ENCODE peak calls at places on chromosomes 4 and X, in four cellular contexts. C is sigmoid colon, X is suprapubic skin, O is esophagus squamous epithelium. P is an unnamed sample. For H3K36me3, the result is how much of the 10 kb centered on the place peaks cover.

GRCh38 chrX:119871245-119871598 is 311 bp downstream of the RNF113A start:
- DNase-seq in C (no peak), X (no peak), O (no peak), P (no peak)

GRCh38 chrX:55011294-55011693 is 11.1 kb downstream of the APEX2 start:
- DNase-seq in C (no peak), X (no peak), O (no peak), P (no peak)

GRCh38 chr4:71729856-71730255 is 54.0 kb downstream of the GC start:
- DNase-seq in C (no peak), X (no peak), O (no peak), P (no peak)

GRCh38 chr4:106522839-106523238 is 154.3 kb upstream of the GIMD1 start:
- DNase-seq in C (no peak), X (no peak), O (no peak), P (no peak)

GRCh38 chr4:111602848-111603247 is 542.4 kb upstream of the FAM241A start:
- DNase-seq in C (no peak), X (no peak), O (no peak), P (no peak)

GRCh38 chr4:142752331-142752830 is 93.7 kb downstream of the INPP4B start:
- DNase-seq in C (no peak), X (no peak), O (no peak), P (no peak)

GRCh38 chr4:145921231-145921630 is 17.4 kb downstream of the ZNF827 start:
- DNase-seq in C (no peak), X (no peak), O (no peak), P (no peak)

GRCh38 chr4:56656346-56656643 is 24.8 kb downstream of the HOPX start:
- DNase-seq in C (no peak), X (no peak), O (no peak), P (no peak)

GRCh38 chr4:1246901-1247810 is 1.8 kb downstream of the CTBP1 start:
- DNase-seq in C (peak), X (peak), O (no peak), P (no peak)

GRCh38 chr4:168304744-168305459 is 13.7 kb downstream of the DDX60 start:
- DNase-seq in C (no peak), X (no peak), O (no peak), P (no peak)

GRCh38 chr4:122539861-122540465 is 80.9 kb downstream of the IL21 start:
- DNase-seq in C (no peak), X (no peak), O (no peak), P (no peak)

GRCh38 chr4:99649778-99650177 is 7.8 kb downstream of the C4orf54 start:
- DNase-seq in C (no peak), X (no peak), O (no peak), P (no peak)

GRCh38 chr4:7259039-7259438 is 66.7 kb downstream of the SORCS2 start:
- DNase-seq in C (no peak), X (no peak), O (no peak), P (no peak)

GRCh38 chrX:7085879-7086278 is 61.6 kb upstream of the STS start:
- DNase-seq in C (no peak), X (no peak), O (no peak), P (no peak)

GRCh38 chr4:54036184-54036583 is 28.2 kb downstream of the CHIC2 start:
- DNase-seq in C (peak), X (no peak), O (no peak), P (no peak)
- H3K36me3 ChIP-seq in C (under half), X (under half), O (under half), P (under half)

DNA sequence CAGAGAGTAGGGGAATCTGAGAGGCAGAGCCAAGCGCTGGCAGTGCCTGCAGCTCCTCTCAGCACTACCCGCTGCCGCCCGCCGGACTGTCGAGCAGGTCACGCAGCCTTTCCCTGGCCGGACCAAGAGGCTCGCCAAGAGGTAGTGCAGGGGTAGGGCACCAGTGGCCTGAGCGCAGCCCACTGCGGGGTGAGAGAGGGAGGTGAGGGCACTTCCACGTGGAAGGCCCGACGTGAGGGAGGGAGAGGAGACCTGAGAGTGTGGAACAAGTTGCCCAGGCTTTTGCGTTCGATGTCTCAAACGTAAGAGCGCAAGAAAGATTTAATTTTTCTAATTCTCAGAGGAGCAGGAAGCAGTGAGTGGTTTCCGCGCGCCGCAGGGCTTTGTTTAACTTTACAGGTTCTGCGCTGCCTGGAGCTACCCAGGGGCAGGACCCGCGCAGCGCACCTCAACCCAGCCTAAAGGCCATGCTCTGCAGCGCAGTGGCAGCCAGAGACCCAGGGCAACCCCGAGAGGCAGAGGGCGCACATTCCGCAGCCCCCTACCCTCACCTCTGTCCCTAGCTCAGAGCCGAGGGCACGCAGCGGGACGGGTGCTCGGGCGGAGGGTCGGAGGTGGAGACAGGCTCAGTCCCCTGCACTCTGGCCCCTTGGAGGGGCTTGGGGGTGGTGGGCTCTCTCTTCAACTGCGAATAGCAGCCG is 14.9 kb downstream of the ARHGAP36 start:
- DNase-seq in C (no peak), X (no peak), O (no peak), P (no peak)
- H3K4me3 ChIP-seq in C (no peak), X (no peak), O (no peak), P (no peak)

GRCh38 chr4:105127154-105127445 is 19.6 kb upstream of the TET2 start:
- DNase-seq in C (no peak), X (no peak), O (no peak), P (no peak)

GRCh38 chr4:105128208-105128607 is 18.5 kb upstream of the TET2 start:
- DNase-seq in C (no peak), X (no peak), O (no peak), P (no peak)

GRCh38 chr4:105122334-105122733 is 24.3 kb upstream of the TET2 start:
- DNase-seq in C (no peak), X (no peak), O (no peak), P (no peak)

GRCh38 chr4:105129286-105129685 is 17.4 kb upstream of the TET2 start:
- DNase-seq in C (no peak), X (no peak), O (no peak), P (no peak)

DNA sequence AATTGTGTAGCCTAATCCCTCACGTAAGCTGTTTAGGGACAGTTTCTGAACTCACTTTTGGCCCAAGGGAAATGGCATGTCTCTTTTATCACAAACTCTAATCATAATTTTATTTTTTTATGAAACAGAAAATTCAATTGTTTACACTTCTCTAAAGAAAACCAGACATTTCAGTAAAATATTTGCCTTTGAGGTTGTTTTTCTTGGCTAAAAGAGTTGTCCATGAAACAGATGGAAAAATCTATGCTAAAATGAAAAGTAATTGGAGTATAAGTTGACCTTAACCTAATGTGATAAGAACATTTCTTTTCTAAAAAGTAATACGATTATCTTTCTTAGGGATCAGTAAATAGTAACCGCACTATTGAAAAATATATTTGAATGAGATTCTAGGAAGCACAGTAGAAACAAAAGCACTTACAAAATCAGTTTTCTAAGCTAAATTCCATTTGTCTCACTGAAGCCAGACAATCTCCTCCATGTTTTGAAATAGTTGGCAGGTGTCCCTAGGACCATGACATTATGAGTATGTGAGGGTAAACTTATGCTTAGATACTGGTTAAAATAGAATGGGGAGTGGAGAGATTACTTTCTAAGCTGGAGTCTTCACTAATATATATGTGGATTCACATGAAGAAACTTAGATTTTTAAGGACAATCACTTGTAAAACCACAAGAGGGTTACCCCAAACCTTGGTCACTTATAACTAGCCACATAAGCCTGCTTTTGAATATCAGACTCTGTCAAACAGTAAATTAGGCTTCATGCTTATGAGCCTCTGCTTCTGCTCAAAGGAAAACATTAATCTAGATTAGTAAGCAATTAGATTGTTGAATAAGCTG is 20.1 kb upstream of the TET2 start:
- DNase-seq in C (no peak), X (no peak), O (no peak), P (no peak)
- H3K36me3 ChIP-seq in C (under half), X (under half), O (under half), P (under half)

GRCh38 chrX:65406532-65406931 is 128.1 kb downstream of the LAS1L start:
- DNase-seq in C (no peak), X (no peak), O (no peak), P (no peak)
- H3K4me3 ChIP-seq in C (no peak), X (peak), O (no peak), P (peak)

DNA sequence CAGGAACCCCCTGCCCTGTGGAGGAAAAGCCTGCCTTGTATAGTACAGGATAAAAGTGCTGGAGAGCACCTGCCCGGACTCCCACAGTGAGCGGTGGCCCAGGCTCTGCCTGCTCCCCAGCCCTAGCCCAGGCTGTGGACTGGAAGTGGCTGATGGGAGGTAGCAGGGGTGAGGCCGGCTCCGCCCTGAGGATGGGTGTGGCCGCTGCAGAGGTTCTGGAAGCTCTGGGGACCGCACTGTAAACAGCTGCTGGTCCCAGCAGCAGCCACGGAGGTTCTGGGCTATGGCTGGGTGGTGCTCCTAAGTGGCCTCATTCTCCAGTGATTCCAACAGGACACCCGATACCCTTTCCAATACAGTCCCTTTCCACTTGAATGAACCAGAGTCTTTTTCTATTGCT is 56.6 kb upstream of the HELT start:
- DNase-seq in C (no peak), X (no peak), O (no peak), P (no peak)
- H3K36me3 ChIP-seq in C (under half), X (under half), O (under half), P (under half)